ENCODE peak calls at places on chromosomes 12 and 14, in four cellular contexts. M is kidney epithelial cell, X is IMR-90, Y is fibroblast of mammary gland. R is an unnamed sample.

GRCh38 chr14:52268191-52269061 is 928 bp downstream of the PTGDR start:
- DNase-seq in M (no peak), X (peak; percentile 13), Y (peak; percentile 41), R (no peak)

GRCh38 chr14:94176808-94177207 is 2.7 kb downstream of the PPP4R4 start:
- DNase-seq in X (no peak), Y (no peak), M (no peak), R (no peak)

GRCh38 chr12:108576660-108577234 is 14.4 kb downstream of the ISCU start:
- DNase-seq in X (no peak), Y (no peak), M (no peak), R (peak; percentile 65)

GRCh38 chr14:96363751-96364336 is 518 bp downstream of the GSKIP start:
- DNase-seq in M (peak; percentile 19), Y (peak; percentile 63), X (peak; percentile 31), R (no peak)

GRCh38 chr12:54300732-54301427 is at the start of gene NFE2:
- DNase-seq in X (peak; percentile 77), Y (peak; percentile 63), M (no peak), R (peak; percentile 49)

GRCh38 chr12:105485321-105485910 is 154.9 kb downstream of the C12orf75 start:
- DNase-seq in Y (peak; percentile 53), M (peak; percentile 57), X (peak; percentile 65), R (no peak)

GRCh38 chr12:78898416-78898815 is 33.8 kb downstream of the SYT1 start:
- DNase-seq in Y (peak; percentile 33), X (no peak), M (no peak), R (peak; percentile 76)

GRCh38 chr12:55499231-55499630 is 7.1 kb downstream of the OR6C68 start:
- DNase-seq in Y (no peak), X (no peak), M (no peak), R (no peak)

GRCh38 chr12:42666671-42667243 is 77.2 kb upstream of the PRICKLE1 start:
- DNase-seq in M (no peak), Y (peak; percentile 40), X (peak; percentile 81), R (no peak)

GRCh38 chr14:77752266-77752665 is 8.7 kb downstream of the SNW1 start:
- DNase-seq in M (no peak), X (no peak), Y (no peak), R (no peak)

GRCh38 chr14:38391334-38391733 is 135.4 kb upstream of the CLEC14A start:
- DNase-seq in X (peak; percentile 59), M (no peak), Y (peak; percentile 77), R (peak; percentile 29)

GRCh38 chr14:65431245-65431644 is 18.7 kb downstream of the FUT8 start:
- DNase-seq in Y (no peak), X (no peak), M (no peak), R (no peak)

GRCh38 chr12:85301054-85301453 is 21.0 kb downstream of the ALX1 start:
- DNase-seq in M (no peak), X (no peak), Y (no peak), R (no peak)

GRCh38 chr12:51419473-51420228 is 5.0 kb upstream of the SLC4A8 start:
- DNase-seq in M (no peak), Y (no peak), X (no peak), R (no peak)
- TF ChIP-seq CTCF in M (no peak), Y (no peak), X (peak; percentile 11), R (peak; percentile 38)

GRCh38 chr12:121132601-121133481 is at the start of gene P2RX7:
- DNase-seq in M (peak; percentile 47), X (peak; percentile 52), Y (peak; percentile 58), R (no peak)
- H3K4me3 ChIP-seq in M (peak within 1 kb of the TSS; percentile 3), X (peak within 1 kb of the TSS; percentile 33), Y (peak within 1 kb of the TSS; percentile 59), R (peak within 1 kb of the TSS; percentile 37)

GRCh38 chr12:102659200-102659911 is 179.0 kb upstream of the IGF1 start:
- DNase-seq in Y (no peak), M (no peak), X (no peak), R (no peak)
- TF ChIP-seq CTCF in Y (no peak), M (no peak), X (no peak), R (no peak)

GRCh38 chr14:74240794-74241610 is 1.8 kb downstream of the VSX2 start:
- DNase-seq in X (no peak), Y (no peak), M (no peak), R (no peak)
- H3K4me3 ChIP-seq in X (no peak overlapping the region), Y (no peak overlapping the region), M (no peak overlapping the region), R (no peak overlapping the region)